ENCODE peak calls at places on chromosomes 6 and 20, in four cellular contexts. L, N, G and S are unnamed samples.

GRCh38 chr20:23180451-23180921 is 94.4 kb upstream of the CD93 start:
- DNase-seq in L (no peak), N (peak), G (no peak), S (no peak)

GRCh38 chr20:36728986-36729385 is 16.9 kb downstream of the NDRG3 start:
- DNase-seq in G (no peak), L (no peak), N (no peak), S (peak)

GRCh38 chr6:167350322-167350721 is 25.4 kb downstream of the TTLL2 start:
- DNase-seq in L (no peak), G (peak), N (no peak), S (no peak)

GRCh38 chr6:44567406-44567805 is 179.9 kb downstream of the CDC5L start:
- DNase-seq in G (no peak), L (no peak), N (no peak), S (no peak)

GRCh38 chr20:54061106-54061881 is 9.1 kb downstream of the BCAS1 start:
- DNase-seq in G (no peak), L (no peak), N (peak), S (no peak)

GRCh38 chr6:159084493-159085091 is 39.8 kb upstream of the TAGAP start:
- DNase-seq in G (no peak), L (no peak), N (peak), S (no peak)

GRCh38 chr6:154458565-154459475 is 51.7 kb downstream of the CNKSR3 start:
- DNase-seq in G (no peak), N (no peak), L (no peak), S (no peak)

GRCh38 chr6:136334853-136335252 is 45.2 kb upstream of the BCLAF1 start:
- DNase-seq in L (no peak), N (no peak), G (no peak), S (no peak)

GRCh38 chr6:35833534-35833933 is 28.4 kb downstream of the LHFPL5 start:
- DNase-seq in N (no peak), L (no peak), G (no peak), S (no peak)

GRCh38 chr20:61817061-61817460 is 248.6 kb downstream of the TAF4 start:
- DNase-seq in L (no peak), G (no peak), N (no peak), S (no peak)

GRCh38 chr6:110404602-110405001 is 10.8 kb downstream of the DDO start:
- DNase-seq in G (peak), L (no peak), N (no peak), S (peak)

GRCh38 chr6:113588646-113589045 is 268.5 kb upstream of the MARCKS start:
- DNase-seq in N (no peak), G (no peak), L (no peak), S (no peak)

GRCh38 chr20:45085867-45086266 is 15.1 kb downstream of the KCNS1 start:
- DNase-seq in G (no peak), N (no peak), L (no peak), S (no peak)

GRCh38 chr6:140671926-140672325 is 1297.5 kb upstream of the CITED2 start:
- DNase-seq in N (no peak), G (no peak), L (no peak), S (no peak)

GRCh38 chr20:62792182-62792939 is 3.9 kb upstream of the MRGBP start:
- DNase-seq in G (no peak), L (no peak), N (peak), S (no peak)